ENCODE peak calls at places on chromosomes 7 and 10, in six cellular contexts. X, E, M, N, S and L are unnamed samples.

GRCh38 chr7:78649976-78650375 is 803.5 kb downstream of the MAGI2 start:
- DNase-seq in M (no peak), E (no peak), N (no peak), S (no peak), X (no peak), L (no peak)

GRCh38 chr7:117630501-117630900 is 150.7 kb downstream of the CFTR start:
- DNase-seq in N (no peak), E (no peak), S (no peak), X (no peak), M (peak; percentile 13), L (no peak)

GRCh38 chr10:131211556-131211955 is 100.0 kb downstream of the TCERG1L start:
- DNase-seq in M (no peak), N (no peak), X (no peak), E (no peak), S (peak; percentile 36), L (no peak)

GRCh38 chr10:128268015-128268722 is 141.9 kb upstream of the MKI67 start:
- DNase-seq in N (no peak), M (no peak), X (no peak), S (no peak), E (no peak), L (no peak)

GRCh38 chr10:28768227-28768626 is 90.9 kb downstream of the BAMBI start:
- DNase-seq in X (no peak), E (no peak), N (no peak), S (no peak), M (no peak), L (no peak)

GRCh38 chr7:154623399-154623798 is 379.5 kb downstream of the PAXIP1 start:
- DNase-seq in S (no peak), N (no peak), X (no peak), E (no peak), M (no peak), L (no peak)

GRCh38 chr10:97629289-97629688 is 4.0 kb downstream of the MORN4 start:
- DNase-seq in S (no peak), X (no peak), M (no peak), E (no peak), N (no peak), L (no peak)

GRCh38 chr7:603152-603941 is 83.7 kb upstream of the PDGFA start:
- DNase-seq in N (no peak), M (no peak), X (no peak), S (no peak), E (no peak), L (no peak)

GRCh38 chr10:47044741-47045140 is 133.5 kb downstream of the PTPN20 start:
- DNase-seq in X (no peak), E (no peak), N (no peak), S (peak; percentile 9), M (no peak), L (no peak)

GRCh38 chr10:59173414-59173813 is 3.0 kb upstream of the PHYHIPL start:
- DNase-seq in E (no peak), N (no peak), S (no peak), X (no peak), M (peak; percentile 77), L (no peak)

GRCh38 chr7:157627033-157627432 is 290.2 kb downstream of the DNAJB6 start:
- DNase-seq in X (no peak), M (no peak), S (no peak), N (no peak), E (no peak), L (no peak)

GRCh38 chr10:50585921-50586739 is 37.6 kb downstream of the SGMS1 start:
- DNase-seq in M (peak; percentile 60), E (no peak), X (no peak), N (no peak), S (no peak), L (peak; percentile 67)

GRCh38 chr10:74453151-74453550 is 302.1 kb downstream of the ADK start:
- DNase-seq in N (no peak), S (peak; percentile 7), E (no peak), X (no peak), M (no peak), L (no peak)

GRCh38 chr7:27199820-27200760 is at the start of gene HOXA13:
- DNase-seq in S (no peak), M (peak; percentile 24), E (no peak), X (peak; percentile 87), N (no peak), L (peak; percentile 44)

GRCh38 chr7:129053938-129054437 is 923 bp downstream of the TNPO3 start:
- DNase-seq in M (no peak), N (no peak), X (no peak), S (no peak), E (no peak), L (peak; percentile 23)

GRCh38 chr10:32139223-32140073 is 83.2 kb upstream of the KIF5B start:
- DNase-seq in E (no peak), X (peak; percentile 89), S (peak; percentile 50), M (peak; percentile 94), N (peak; percentile 63), L (peak; percentile 91)

GRCh38 chr7:36231406-36231805 is 78.4 kb downstream of the EEPD1 start:
- DNase-seq in N (no peak), E (no peak), X (no peak), S (no peak), M (no peak), L (no peak)

GRCh38 chr7:115217373-115217772 is 295.5 kb downstream of the MDFIC start:
- DNase-seq in E (no peak), N (no peak), S (no peak), X (no peak), M (no peak), L (no peak)

GRCh38 chr10:103839867-103840746 is 15.3 kb downstream of the SH3PXD2A start:
- DNase-seq in N (no peak), S (peak; percentile 62), X (peak; percentile 72), E (no peak), M (no peak), L (no peak)

GRCh38 chr7:148999166-148999565 is 29.1 kb downstream of the PDIA4 start:
- DNase-seq in X (no peak), N (no peak), S (no peak), E (no peak), M (no peak), L (no peak)

GRCh38 chr10:124646483-124647352 is 97.5 kb downstream of the FAM53B start:
- DNase-seq in S (peak; percentile 67), E (no peak), M (no peak), N (no peak), X (peak; percentile 60), L (peak; percentile 79)

GRCh38 chr7:154865984-154866685 is 136.8 kb downstream of the PAXIP1 start:
- DNase-seq in X (no peak), S (no peak), N (no peak), M (no peak), E (no peak), L (no peak)

DNA sequence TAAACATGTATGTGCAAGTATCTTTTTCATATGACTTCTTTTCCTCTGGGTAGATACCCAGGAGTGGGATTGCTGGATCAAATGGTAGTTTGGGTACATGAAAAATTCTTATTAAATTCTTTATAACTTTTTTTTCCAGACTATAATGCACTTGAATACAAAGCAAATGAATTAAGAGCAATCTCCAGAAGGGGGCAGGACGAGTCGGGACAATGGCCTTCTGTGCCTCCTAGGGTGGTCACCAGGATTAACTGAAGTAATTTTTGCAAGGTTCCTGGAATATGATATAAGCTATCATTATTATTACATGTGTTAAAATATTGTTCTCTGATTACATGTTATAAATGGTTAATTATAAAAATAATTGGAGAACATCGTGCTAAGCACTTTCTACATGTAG is 127.2 kb downstream of the PPP1R17 start:
- DNase-seq in N (no peak), E (no peak), S (peak; percentile 22), M (no peak), X (no peak), L (no peak)
- TF ChIP-seq CTCF in N (peak; percentile 41), E (peak; percentile 3), S (no peak), M (no peak), X (no peak), L (peak; percentile 34)

GRCh38 chr7:107591410-107591809 is 11.4 kb downstream of the BCAP29 start:
- DNase-seq in M (no peak), N (no peak), E (no peak), X (no peak), S (no peak), L (peak; percentile 32)

GRCh38 chr7:107594961-107595737 is 15.1 kb downstream of the BCAP29 start:
- DNase-seq in N (peak; percentile 86), M (peak; percentile 97), X (no peak), E (no peak), S (no peak), L (peak; percentile 94)

GRCh38 chr7:107588529-107589130 is 8.6 kb downstream of the BCAP29 start:
- DNase-seq in S (no peak), M (no peak), E (no peak), X (no peak), N (no peak), L (no peak)

GRCh38 chr7:107593025-107593410 is 13.0 kb downstream of the BCAP29 start:
- DNase-seq in X (no peak), N (no peak), S (no peak), M (no peak), E (no peak), L (no peak)

DNA sequence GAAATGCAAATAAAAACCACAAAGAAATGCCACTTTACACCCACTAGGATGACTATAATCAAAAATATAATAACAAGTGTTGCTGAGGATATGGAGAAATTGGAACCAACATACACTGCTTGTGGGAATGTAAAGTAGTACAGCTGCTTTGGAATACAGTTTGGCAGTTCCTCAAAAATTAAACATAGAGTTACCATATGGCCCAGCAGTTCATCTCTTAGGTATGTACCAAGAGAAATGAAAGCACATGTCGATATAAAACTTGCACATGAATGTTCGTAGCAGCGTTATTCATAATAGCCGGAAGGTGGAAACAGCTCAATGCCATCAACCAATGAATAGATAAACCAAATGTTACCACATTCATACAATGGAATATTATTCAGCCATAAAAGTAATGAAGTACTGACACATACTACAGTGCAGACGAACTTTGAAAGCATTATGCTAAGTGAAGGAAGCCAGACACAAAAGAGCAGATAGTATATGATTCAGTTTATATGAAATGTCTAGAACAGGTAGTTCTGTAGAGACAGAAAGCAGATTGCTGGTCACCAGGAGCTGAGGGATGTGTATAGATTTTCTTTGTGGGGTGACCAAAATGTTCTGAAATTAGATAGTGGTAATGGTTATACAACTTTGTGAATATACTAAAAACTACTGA is 12.4 kb downstream of the BCAP29 start:
- DNase-seq in X (no peak), S (no peak), M (no peak), N (no peak), E (no peak), L (peak; percentile 95)
- H3K4me3 ChIP-seq in X (no peak overlapping the region), S (no peak overlapping the region), M (no peak overlapping the region), N (no peak overlapping the region), E (no peak overlapping the region), L (no peak overlapping the region)

DNA sequence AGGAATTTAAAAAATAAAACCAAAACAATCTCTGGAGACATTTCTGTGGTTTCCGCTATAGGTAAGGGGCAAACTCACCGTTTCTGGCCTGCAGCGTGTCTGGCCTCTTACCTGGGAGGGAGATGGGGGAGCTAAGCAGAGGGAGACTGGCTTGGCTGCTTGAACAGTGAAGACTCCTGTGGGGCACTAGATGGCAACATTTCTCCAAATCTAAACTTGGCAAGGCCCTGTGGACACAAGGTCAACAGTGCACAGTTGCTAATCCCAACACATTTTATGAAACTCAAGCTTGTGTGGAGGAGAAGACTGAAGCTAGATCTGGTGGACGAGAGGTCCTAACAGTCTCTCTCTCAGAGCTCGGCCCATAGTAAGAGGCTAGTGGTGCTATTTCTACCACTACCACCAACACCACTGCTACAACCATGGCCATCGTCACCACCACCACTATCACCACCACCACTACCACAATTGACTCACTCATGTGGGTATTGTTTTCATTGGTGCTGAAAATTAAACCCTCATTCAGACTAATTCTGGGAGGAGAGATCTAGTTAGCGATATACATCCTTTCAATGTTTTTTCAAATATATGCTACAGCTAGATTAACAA is 28.4 kb upstream of the CDHR3 start:
- DNase-seq in M (peak; percentile 12), E (no peak), N (no peak), X (no peak), S (peak; percentile 64), L (peak; percentile 81)
- TF ChIP-seq CTCF in M (no peak), E (peak; percentile 40), N (peak; percentile 54), X (peak; percentile 15), S (peak; percentile 27), L (peak; percentile 48)

GRCh38 chr10:3852147-3852904 is 67.3 kb upstream of the KLF6 start:
- DNase-seq in S (peak; percentile 96), X (peak; percentile 92), E (peak; percentile 68), N (peak; percentile 100), M (peak; percentile 100), L (peak; percentile 94)
- H3K4me3 ChIP-seq in S (no peak overlapping the region), X (no peak overlapping the region), E (no peak overlapping the region), N (no peak overlapping the region), M (no peak overlapping the region), L (no peak overlapping the region)